ENCODE peak calls at places on chromosomes 2 and 18, in six cellular contexts. C is SK-N-SH, U is K562, H is HepG2, E is HCT116, N is GM12878. D is an unnamed sample.

GRCh38 chr18:961644-962355 is 57.1 kb downstream of the ADCYAP1 start:
- DNase-seq in C (peak), U (peak), H (peak), E (peak), N (no peak), D (peak)

GRCh38 chr2:17375262-17375661 is 143.0 kb downstream of the RAD51AP2 start:
- DNase-seq in C (no peak), U (no peak), H (no peak), E (no peak), N (no peak), D (no peak)

GRCh38 chr2:241818943-241819270 is 9.9 kb downstream of the NEU4 start:
- DNase-seq in C (no peak), U (no peak), H (peak), E (no peak), N (no peak), D (no peak)

GRCh38 chr18:29644276-29644675 is 1398.3 kb downstream of the DSC3 start:
- DNase-seq in C (no peak), U (no peak), H (no peak), E (peak), N (no peak), D (no peak)

GRCh38 chr2:237581751-237582746 is 8.5 kb downstream of the RAB17 start:
- DNase-seq in C (peak), U (no peak), H (peak), E (no peak), N (peak), D (no peak)

GRCh38 chr2:120858361-120858760 is 122.7 kb downstream of the GLI2 start:
- DNase-seq in C (peak), U (no peak), H (no peak), E (no peak), N (no peak), D (no peak)

GRCh38 chr2:168687314-168687713 is 115.1 kb upstream of the NOSTRIN start:
- DNase-seq in C (no peak), U (no peak), H (no peak), E (no peak), N (no peak), D (no peak)

GRCh38 chr2:212752730-212753351 is 214.2 kb upstream of the ERBB4 start:
- DNase-seq in C (no peak), U (no peak), H (no peak), E (no peak), N (no peak), D (no peak)

GRCh38 chr2:101617786-101618185 is 79.7 kb upstream of the MAP4K4 start:
- DNase-seq in C (no peak), U (no peak), H (no peak), E (no peak), N (no peak), D (no peak)

GRCh38 chr2:174632847-174633620 is 35.4 kb upstream of the WIPF1 start:
- DNase-seq in C (no peak), U (no peak), H (no peak), E (no peak), N (no peak), D (no peak)

GRCh38 chr2:119423041-119423440 is 8.6 kb upstream of the TMEM37 start:
- DNase-seq in C (no peak), U (no peak), H (no peak), E (no peak), N (no peak), D (no peak)

GRCh38 chr18:22691988-22692710 is 241.0 kb upstream of the RBBP8 start:
- DNase-seq in C (no peak), U (no peak), H (no peak), E (no peak), N (no peak), D (no peak)

GRCh38 chr2:71798266-71799012 is 345.1 kb downstream of the DYSF start:
- DNase-seq in C (peak), U (peak), H (peak), E (peak), N (no peak), D (no peak)

GRCh38 chr18:22155584-22155983 is 13.8 kb upstream of the GATA6 start:
- DNase-seq in C (no peak), U (no peak), H (no peak), E (no peak), N (no peak), D (no peak)

GRCh38 chr2:169329669-169330554 is 32.4 kb downstream of the LRP2 start:
- DNase-seq in C (no peak), U (no peak), H (no peak), E (no peak), N (no peak), D (no peak)

GRCh38 chr2:74554821-74555531 is 456 bp downstream of the DOK1 start:
- DNase-seq in C (peak), U (peak), H (no peak), E (no peak), N (no peak), D (no peak)

GRCh38 chr2:45938649-45939511 is 287.4 kb downstream of the PRKCE start:
- DNase-seq in C (no peak), U (no peak), H (peak), E (peak), N (no peak), D (peak)

GRCh38 chr2:136006658-136007057 is 21.2 kb upstream of the DARS1 start:
- DNase-seq in C (no peak), U (no peak), H (no peak), E (no peak), N (no peak), D (no peak)

GRCh38 chr18:58496937-58497336 is 132.0 kb downstream of the ALPK2 start:
- DNase-seq in C (no peak), U (no peak), H (peak), E (peak), N (no peak), D (no peak)

GRCh38 chr2:199431748-199432213 is 26.0 kb downstream of the SATB2 start:
- DNase-seq in C (no peak), U (no peak), H (no peak), E (peak), N (no peak), D (peak)

GRCh38 chr2:234643407-234643806 is 146.5 kb upstream of the ARL4C start:
- DNase-seq in C (no peak), U (no peak), H (no peak), E (peak), N (no peak), D (no peak)
- TF ChIP-seq SIN3A in C (no peak), U (no peak), H (no peak), E (no peak), N (no peak), D (no peak)

DNA sequence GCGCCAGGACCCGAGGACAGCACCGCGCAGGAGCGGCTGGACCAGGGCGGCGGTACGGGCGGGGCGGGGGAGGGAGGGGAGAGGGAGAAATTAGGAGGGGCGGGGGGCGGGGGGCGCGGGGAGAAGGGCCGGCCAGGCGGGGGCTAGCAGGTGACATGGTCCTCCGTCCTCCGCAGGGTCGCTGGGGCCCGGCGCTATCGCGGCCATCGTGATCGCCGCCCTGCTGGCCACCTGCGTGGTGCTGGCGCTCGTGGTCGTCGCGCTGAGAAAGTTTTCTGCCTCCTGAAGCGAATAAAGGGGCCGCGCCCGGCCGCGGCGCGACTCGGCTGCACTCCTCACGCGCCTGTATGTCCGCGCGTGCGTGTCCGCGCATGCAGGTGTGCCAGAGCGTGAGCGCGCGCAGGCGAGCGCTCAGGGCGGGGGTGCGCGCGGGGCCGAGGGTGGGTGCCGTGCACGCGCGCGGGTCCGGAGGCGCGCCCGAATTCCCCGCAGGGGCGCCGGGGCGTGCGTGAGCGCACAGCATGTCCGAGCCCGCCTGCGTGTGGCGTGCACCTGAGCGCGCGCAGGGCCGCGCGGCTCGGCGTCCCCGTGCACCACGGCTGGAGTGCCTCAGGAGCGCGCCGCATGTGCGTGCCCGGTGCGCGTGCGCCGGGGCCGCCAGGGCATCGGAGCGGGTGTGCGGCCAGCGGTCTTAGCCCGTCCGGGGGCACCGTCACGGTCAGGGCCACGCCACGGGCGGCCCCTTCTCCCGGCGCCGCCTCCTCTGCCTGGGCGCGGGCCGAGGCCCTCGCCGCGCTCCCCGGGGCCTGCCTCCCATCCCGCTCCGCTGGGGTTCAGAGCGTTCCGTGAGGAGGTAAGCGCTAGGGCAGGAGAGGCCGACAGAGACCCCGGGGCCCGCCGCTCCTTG is 6.3 kb downstream of the SNORC start:
- DNase-seq in C (peak), U (no peak), H (no peak), E (no peak), N (no peak), D (no peak)
- TF ChIP-seq CTCF in C (peak), U (no peak), H (peak), E (no peak), N (peak), D (no peak)

DNA sequence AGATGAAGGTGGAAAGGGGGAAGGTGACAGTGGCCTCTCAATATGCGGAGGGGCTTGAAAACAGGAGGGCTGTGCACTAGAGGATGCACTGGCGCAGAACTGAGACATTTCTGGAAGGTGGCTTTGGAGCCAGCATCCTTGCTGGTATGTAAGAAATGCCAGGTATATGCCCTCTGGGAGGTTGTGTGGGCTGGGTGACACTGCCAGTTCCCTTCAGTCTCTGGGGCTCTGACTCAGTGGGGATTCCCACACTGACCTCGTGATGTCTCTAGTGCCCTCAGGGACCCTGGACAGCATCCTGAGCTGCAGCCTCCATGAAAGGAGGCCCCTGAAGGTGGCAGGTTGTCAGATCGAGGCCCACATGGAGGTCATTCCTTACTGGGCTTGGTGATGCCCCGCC is 74.0 kb downstream of the AGAP1 start:
- DNase-seq in C (no peak), U (no peak), H (no peak), E (no peak), N (no peak), D (no peak)
- TF ChIP-seq REST in C (no peak), U (no peak), H (no peak), E (no peak), N (peak), D (no peak)

GRCh38 chr18:74185860-74186259 is 37.5 kb downstream of the TIMM21 start:
- DNase-seq in C (no peak), U (no peak), H (no peak), E (no peak), N (no peak), D (no peak)
- TF ChIP-seq SIN3A in C (no peak), U (no peak), H (no peak), E (no peak), N (no peak), D (no peak)

GRCh38 chr2:54083021-54083420 is 32.4 kb upstream of the ACYP2 start:
- DNase-seq in C (no peak), U (no peak), H (no peak), E (no peak), N (no peak), D (no peak)

GRCh38 chr2:54086157-54086556 is 29.3 kb upstream of the ACYP2 start:
- DNase-seq in C (no peak), U (no peak), H (no peak), E (no peak), N (no peak), D (no peak)

GRCh38 chr2:54084600-54084999 is 30.8 kb upstream of the ACYP2 start:
- DNase-seq in C (no peak), U (no peak), H (no peak), E (no peak), N (no peak), D (no peak)

GRCh38 chr2:54083440-54083839 is 32.0 kb upstream of the ACYP2 start:
- DNase-seq in C (no peak), U (no peak), H (no peak), E (no peak), N (no peak), D (no peak)

DNA sequence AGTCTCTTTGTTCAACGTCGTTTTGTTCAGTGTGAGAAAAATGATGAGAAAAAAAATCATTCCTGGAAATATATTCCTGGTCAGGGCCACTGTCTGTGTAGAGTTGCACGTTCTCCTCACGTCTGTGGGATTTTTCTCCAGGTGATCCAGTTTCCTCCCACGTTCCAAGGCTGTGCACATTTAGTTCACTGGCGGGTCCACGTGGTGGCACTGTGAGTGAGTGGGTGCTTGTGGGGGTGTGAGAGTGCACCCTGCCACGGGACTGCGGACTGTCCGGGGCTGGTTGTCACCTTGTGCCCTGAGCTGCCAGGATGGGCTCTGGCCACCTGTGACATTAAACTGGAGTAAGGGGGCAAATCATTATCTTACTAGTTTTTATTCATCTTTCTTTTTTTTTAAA is 30.3 kb upstream of the ACYP2 start:
- DNase-seq in C (no peak), U (no peak), H (no peak), E (no peak), N (no peak), D (no peak)
- TF ChIP-seq CTCF in C (no peak), U (no peak), H (peak), E (no peak), N (no peak), D (no peak)

GRCh38 chr2:29260151-29260772 is 145.0 kb downstream of the CLIP4 start:
- DNase-seq in C (no peak), U (no peak), H (no peak), E (no peak), N (no peak), D (no peak)

GRCh38 chr2:29261003-29261402 is 145.8 kb downstream of the CLIP4 start:
- DNase-seq in C (no peak), U (no peak), H (no peak), E (no peak), N (no peak), D (no peak)

GRCh38 chr2:29259221-29259620 is 144.0 kb downstream of the CLIP4 start:
- DNase-seq in C (no peak), U (no peak), H (no peak), E (no peak), N (no peak), D (no peak)

GRCh38 chr2:29263886-29264285 is 148.7 kb downstream of the CLIP4 start:
- DNase-seq in C (no peak), U (no peak), H (no peak), E (no peak), N (no peak), D (no peak)

GRCh38 chr2:29262681-29263260 is 147.6 kb downstream of the CLIP4 start:
- DNase-seq in C (peak), U (no peak), H (no peak), E (no peak), N (no peak), D (no peak)
- TF ChIP-seq REST in C (no peak), U (no peak), H (no peak), E (no peak), N (no peak), D (no peak)

GRCh38 chr2:86541282-86541681 is 22.0 kb downstream of the CHMP3 start:
- DNase-seq in C (no peak), U (no peak), H (no peak), E (no peak), N (no peak), D (no peak)
- TF ChIP-seq SIN3A in C (no peak), U (no peak), H (no peak), E (no peak), N (no peak), D (no peak)

GRCh38 chr2:152115952-152116351 is 17.1 kb upstream of the CACNB4 start:
- DNase-seq in C (no peak), U (no peak), H (no peak), E (no peak), N (no peak), D (no peak)
- TF ChIP-seq CTCF in C (no peak), U (no peak), H (no peak), E (peak), N (no peak), D (peak)

GRCh38 chr18:45386256-45386655 is 229.0 kb upstream of the SLC14A2 start:
- DNase-seq in C (peak), U (peak), H (peak), E (no peak), N (no peak), D (no peak)
- TF ChIP-seq REST in C (no peak), U (no peak), H (no peak), E (no peak), N (no peak), D (no peak)